ENCODE peak calls at places on chromosomes 12 and 14, in seven cellular contexts. K is fibroblast of lung; E is CD8-positive, alpha-beta T cell; C is heart right ventricle; N is psoas muscle; Q is left ventricle myocardium inferior; R is left lung. P is an unnamed sample.
A peak's percentile ranks its signal among the peaks of the same experiment; 100 is the strongest.

GRCh38 chr14:41285193-41285748 is 321.4 kb upstream of the LRFN5 start:
- DNase-seq in K (peak; percentile 19), E (no peak), C (peak; percentile 15), N (no peak), Q (no peak), R (no peak), P (no peak)

GRCh38 chr12:54611715-54612116 is 23.0 kb downstream of the LACRT start:
- DNase-seq in K (no peak), E (no peak), C (no peak), N (no peak), Q (no peak), R (no peak), P (no peak)

GRCh38 chr14:30559638-30560071 is 697 bp downstream of the G2E3 start:
- DNase-seq in K (peak; percentile 39), E (no peak), C (no peak), N (no peak), Q (no peak), R (no peak), P (no peak)

GRCh38 chr12:115872212-115872611 is 405.3 kb downstream of the MED13L start:
- DNase-seq in K (no peak), E (no peak), C (no peak), N (no peak), Q (no peak), R (no peak), P (no peak)

GRCh38 chr12:115257791-115258190 is 573.8 kb upstream of the TBX3 start:
- DNase-seq in K (peak; percentile 37), E (no peak), C (no peak), N (no peak), Q (no peak), R (no peak), P (no peak)

GRCh38 chr14:101182476-101182875 is 279.0 kb upstream of the RTL1 start:
- DNase-seq in K (no peak), E (no peak), C (no peak), N (no peak), Q (no peak), R (peak; percentile 12), P (peak; percentile 7)

GRCh38 chr12:40820794-40821484 is 128.7 kb downstream of the CNTN1 start:
- DNase-seq in K (no peak), E (no peak), C (no peak), N (no peak), Q (no peak), R (no peak), P (no peak)

GRCh38 chr14:90556050-90556477 is 159.2 kb downstream of the CALM1 start:
- DNase-seq in K (no peak), E (no peak), C (peak; percentile 42), N (peak; percentile 54), Q (peak; percentile 59), R (no peak), P (no peak)

GRCh38 chr12:131097247-131098177 is 143.8 kb downstream of the ADGRD1 start:
- DNase-seq in K (no peak), E (no peak), C (peak; percentile 46), N (peak; percentile 48), Q (peak; percentile 47), R (peak; percentile 22), P (no peak)

GRCh38 chr12:113103756-113104450 is 31.7 kb downstream of the RASAL1 start:
- DNase-seq in K (no peak), E (peak; percentile 57), C (no peak), N (no peak), Q (no peak), R (no peak), P (no peak)

GRCh38 chr12:62543741-62544140 is 77.1 kb downstream of the MON2 start:
- DNase-seq in K (no peak), E (no peak), C (no peak), N (no peak), Q (no peak), R (no peak), P (no peak)

GRCh38 chr12:18970603-18971002 is 158.9 kb upstream of the PLEKHA5 start:
- DNase-seq in K (no peak), E (no peak), C (no peak), N (no peak), Q (no peak), R (no peak), P (no peak)

GRCh38 chr12:28369483-28369882 is 179.2 kb downstream of the CCDC91 start:
- DNase-seq in K (no peak), E (no peak), C (no peak), N (no peak), Q (no peak), R (no peak), P (no peak)

GRCh38 chr14:100776681-100777365 is 49.1 kb upstream of the MEG3 start:
- DNase-seq in K (no peak), E (no peak), C (no peak), N (no peak), Q (no peak), R (no peak), P (no peak)

GRCh38 chr12:46523446-46523845 is 150.9 kb upstream of the SLC38A2 start:
- DNase-seq in K (peak; percentile 10), E (no peak), C (no peak), N (no peak), Q (no peak), R (no peak), P (no peak)

GRCh38 chr12:46524778-46525177 is 152.2 kb upstream of the SLC38A2 start:
- DNase-seq in K (peak; percentile 95), E (no peak), C (peak; percentile 95), N (peak; percentile 82), Q (peak; percentile 92), R (peak; percentile 65), P (peak; percentile 49)

GRCh38 chr12:46522141-46522540 is 149.6 kb upstream of the SLC38A2 start:
- DNase-seq in K (peak; percentile 34), E (no peak), C (no peak), N (no peak), Q (no peak), R (no peak), P (no peak)

GRCh38 chr12:46526231-46526630 is 153.7 kb upstream of the SLC38A2 start:
- DNase-seq in K (no peak), E (no peak), C (no peak), N (peak; percentile 38), Q (no peak), R (no peak), P (no peak)

DNA sequence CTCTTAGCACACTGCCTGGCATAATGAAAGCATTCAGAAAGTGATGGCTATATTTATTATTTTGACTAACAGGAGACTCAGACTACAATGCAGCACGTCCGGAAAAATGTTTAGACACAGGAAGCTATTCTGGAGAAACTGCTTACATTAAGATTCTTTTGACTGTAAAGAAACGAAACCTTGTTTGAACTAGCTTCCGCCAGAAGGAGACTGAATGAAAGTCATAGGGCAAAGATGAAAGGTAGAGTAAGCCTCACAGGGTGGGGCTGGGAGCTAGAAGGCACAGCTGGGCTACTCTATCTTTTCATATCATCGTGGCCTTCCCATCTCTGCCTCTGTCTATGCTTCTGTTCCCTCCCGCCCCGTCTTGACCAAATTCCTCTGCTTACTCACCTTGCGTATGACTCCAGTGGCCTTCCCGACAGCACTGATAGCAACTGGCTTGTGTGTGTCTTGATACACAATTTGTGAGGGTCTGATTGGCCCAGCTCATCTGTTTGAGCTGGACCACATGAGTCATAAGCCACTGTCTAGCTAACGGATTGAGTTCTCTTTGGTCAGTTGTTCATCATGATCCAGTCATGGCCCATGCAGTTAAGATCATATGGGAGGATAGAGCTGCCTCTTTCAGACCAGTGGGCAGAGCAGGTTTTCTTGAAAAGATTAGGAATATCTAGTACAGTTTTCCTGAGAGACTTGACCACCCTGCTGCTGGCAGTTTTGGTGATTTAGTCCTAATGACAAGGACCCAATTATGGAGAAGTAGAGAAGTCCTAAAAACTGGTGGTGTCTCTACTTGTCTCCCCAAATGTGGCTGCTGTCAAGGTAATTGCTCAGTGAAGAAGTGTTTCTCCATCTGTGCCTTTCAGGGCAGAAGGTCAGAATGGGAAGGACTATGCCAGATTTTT is 151.5 kb upstream of the SLC38A2 start:
- DNase-seq in K (peak; percentile 85), E (peak; percentile 30), C (no peak), N (peak; percentile 23), Q (no peak), R (no peak), P (no peak)
- H3K4me3 ChIP-seq in K (peak overlapping the region; percentile 49), E (peak overlapping the region; percentile 28), C (no peak overlapping the region), N (no peak overlapping the region), Q (no peak overlapping the region), R (no peak overlapping the region), P (no peak overlapping the region)

DNA sequence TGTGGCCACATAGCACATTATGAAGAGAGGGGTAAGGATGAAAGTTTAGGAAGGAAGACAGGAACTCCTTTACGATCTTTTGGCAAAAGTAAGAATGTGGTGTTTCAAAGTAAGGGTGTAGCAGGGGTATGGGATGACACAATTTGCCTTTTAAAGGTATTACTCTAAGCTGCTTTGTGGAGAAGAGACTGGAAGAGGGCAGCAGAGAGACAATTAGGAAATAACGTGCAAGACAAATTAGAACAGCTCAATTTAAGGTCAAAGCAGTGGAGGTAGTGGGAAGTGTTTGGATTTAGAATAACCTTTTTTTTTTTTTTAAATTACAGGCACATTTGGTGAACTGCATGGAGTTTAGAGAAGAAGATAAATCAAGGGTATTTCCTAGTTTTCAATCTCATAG is 342.6 kb downstream of the NOVA1 start:
- DNase-seq in K (peak; percentile 61), E (no peak), C (no peak), N (no peak), Q (no peak), R (no peak), P (no peak)
- TF ChIP-seq CTCF in K (peak; percentile 51), E (no peak), C (no peak), N (no peak), Q (peak; percentile 24), R (peak; percentile 15), P (no peak)

DNA sequence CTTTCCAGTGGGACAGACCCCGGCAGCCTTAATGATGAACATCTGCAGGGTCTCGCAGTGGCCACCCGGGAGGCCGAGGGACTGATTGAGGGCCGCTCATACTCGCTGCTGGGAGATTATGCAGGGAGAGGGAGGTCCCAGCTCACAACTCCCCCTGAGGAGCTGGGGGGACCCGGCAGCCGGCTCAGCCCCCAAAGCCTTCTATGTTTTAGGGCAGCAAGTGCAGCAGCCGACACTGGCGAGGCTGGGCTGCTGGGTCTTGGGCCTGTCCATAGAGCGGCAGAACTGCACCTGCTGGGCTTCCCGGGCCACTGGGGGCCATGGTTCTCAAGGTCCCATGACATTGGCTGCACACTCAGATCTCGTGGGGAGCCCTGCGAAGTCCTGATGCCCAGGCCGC is 110.7 kb downstream of the RFLNA start:
- DNase-seq in K (no peak), E (no peak), C (no peak), N (no peak), Q (no peak), R (no peak), P (no peak)
- H3K4me1 ChIP-seq in K (peaks cover 10% of the 10 kb centered on the region), E (no peaks in the 10 kb centered on the region), C (peaks cover 42% of the 10 kb centered on the region), N (peaks cover 36% of the 10 kb centered on the region), Q (peaks cover 60% of the 10 kb centered on the region), R (peaks cover 29% of the 10 kb centered on the region), P (peaks cover 4% of the 10 kb centered on the region)

DNA sequence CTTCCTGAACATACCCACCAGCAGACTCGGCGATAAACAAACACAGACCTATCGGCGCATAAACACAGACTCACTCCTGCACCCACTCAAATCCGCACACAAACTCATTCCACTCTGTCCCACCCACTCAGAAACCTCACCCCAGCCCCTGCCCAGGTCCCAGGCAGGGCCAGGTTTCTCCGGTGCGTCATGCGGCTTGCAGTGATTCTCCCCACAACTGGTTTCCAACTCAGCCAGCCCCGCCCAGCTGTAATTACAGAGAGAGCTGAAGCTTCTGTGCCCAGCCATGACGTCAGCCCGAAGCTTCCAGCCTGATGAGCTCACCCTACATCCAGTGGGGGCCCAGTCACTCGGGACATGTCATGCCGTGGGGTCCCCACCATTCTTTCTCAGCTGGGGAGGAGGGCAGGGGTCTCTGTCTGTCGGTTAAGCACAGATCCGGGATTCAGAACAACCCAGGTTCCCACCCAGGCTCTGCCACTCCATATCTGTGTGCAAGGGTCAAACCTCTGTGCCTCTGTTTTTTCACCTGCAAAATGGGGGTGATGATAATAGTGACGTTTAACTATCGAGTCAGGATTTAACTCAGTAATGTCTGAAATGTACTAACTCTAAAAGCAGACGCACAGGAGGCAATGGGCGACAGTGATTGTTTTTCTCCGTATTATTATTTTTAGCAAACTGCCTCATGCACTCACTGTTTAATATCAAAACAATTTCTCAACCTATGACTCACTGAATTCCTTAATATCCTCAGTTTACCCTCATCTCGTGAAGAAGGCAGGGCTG is 2.3 kb upstream of the HSPB8 start:
- DNase-seq in K (peak; percentile 94), E (no peak), C (peak; percentile 94), N (peak; percentile 98), Q (peak; percentile 90), R (peak; percentile 90), P (peak; percentile 90)
- H3K4me3 ChIP-seq in K (peak overlapping the region; percentile 15), E (no peak overlapping the region), C (peak overlapping the region; percentile 32), N (peak overlapping the region; percentile 58), Q (peak overlapping the region; percentile 63), R (no peak overlapping the region), P (no peak overlapping the region)